ENCODE peak calls at places on chromosomes 1 and 21, in four cellular contexts. S, J, G and Y are unnamed samples.

GRCh38 chr1:16371725-16372124 is 4.7 kb downstream of the SZRD1 start:
- DNase-seq in G (no peak), S (no peak), J (no peak), Y (no peak)

GRCh38 chr21:46425566-46425965 is 33.1 kb upstream of the DIP2A start:
- DNase-seq in G (no peak), J (no peak), S (no peak), Y (no peak)

GRCh38 chr1:196651637-196652215 is at the start of gene CFH:
- DNase-seq in J (no peak), G (no peak), S (peak; percentile 21), Y (no peak)

GRCh38 chr1:67242016-67242415 is 65.7 kb upstream of the IL12RB2 start:
- DNase-seq in S (no peak), J (no peak), G (no peak), Y (no peak)

GRCh38 chr1:12232221-12232620 is 2.4 kb downstream of the VPS13D start:
- DNase-seq in G (no peak), S (no peak), J (no peak), Y (no peak)

GRCh38 chr1:227774051-227774720 is 39.0 kb downstream of the SNAP47 start:
- DNase-seq in S (no peak), G (no peak), J (no peak), Y (no peak)

GRCh38 chr1:61244114-61244513 is 161.8 kb downstream of the NFIA start:
- DNase-seq in S (no peak), J (no peak), G (no peak), Y (no peak)

GRCh38 chr1:183783896-183784637 is 20.9 kb upstream of the RGL1 start:
- DNase-seq in S (no peak), J (no peak), G (no peak), Y (no peak)

GRCh38 chr1:205186191-205186590 is 25.3 kb downstream of the DSTYK start:
- DNase-seq in G (no peak), S (no peak), J (no peak), Y (no peak)

GRCh38 chr1:39698568-39698967 is 7.3 kb upstream of the HPCAL4 start:
- DNase-seq in S (no peak), G (no peak), J (no peak), Y (no peak)

GRCh38 chr1:205536759-205537361 is 32.4 kb downstream of the CDK18 start:
- DNase-seq in S (no peak), G (no peak), J (no peak), Y (no peak)

GRCh38 chr1:55635856-55636255 is 420.7 kb upstream of the USP24 start:
- DNase-seq in G (no peak), J (no peak), S (no peak), Y (no peak)

GRCh38 chr1:55632906-55633305 is 417.7 kb upstream of the USP24 start:
- DNase-seq in S (no peak), G (no peak), J (no peak), Y (no peak)

GRCh38 chr1:55634516-55634915 is 419.4 kb upstream of the USP24 start:
- DNase-seq in J (no peak), G (no peak), S (no peak), Y (no peak)

GRCh38 chr1:55631508-55631907 is 416.3 kb upstream of the USP24 start:
- DNase-seq in G (no peak), J (no peak), S (no peak), Y (no peak)

DNA sequence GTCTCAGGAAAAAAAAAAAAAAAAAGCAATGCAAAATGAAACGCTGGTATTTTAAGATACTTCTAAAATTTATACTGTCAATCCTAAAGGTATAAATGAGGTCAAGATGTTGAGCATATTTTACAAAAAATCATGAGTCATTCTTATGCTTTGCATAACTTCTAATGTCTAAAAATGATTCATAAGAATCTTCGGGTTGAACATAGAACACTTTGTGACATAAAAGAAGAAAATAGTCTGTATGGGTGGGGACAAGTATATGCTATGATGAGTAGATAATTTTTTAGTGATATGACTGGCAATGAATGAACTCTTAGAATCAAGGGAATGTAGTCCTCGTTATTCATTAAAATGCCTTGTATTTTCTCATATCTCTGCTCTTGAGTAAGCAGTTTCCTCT is 416.9 kb upstream of the USP24 start:
- DNase-seq in G (no peak), J (no peak), S (no peak), Y (no peak)
- TF ChIP-seq TAF1 in G (no peak), J (no peak), S (no peak), Y (no peak)

GRCh38 chr1:163777205-163777604 is 455.5 kb downstream of the NUF2 start:
- DNase-seq in S (no peak), J (no peak), G (no peak), Y (no peak)
- TF ChIP-seq TAF1 in S (no peak), J (no peak), G (no peak), Y (no peak)

GRCh38 chr1:35885961-35886558 is 3.1 kb downstream of the AGO1 start:
- DNase-seq in J (no peak), S (peak; percentile 75), G (no peak), Y (no peak)
- TF ChIP-seq TAF1 in J (no peak), S (no peak), G (no peak), Y (no peak)

GRCh38 chr1:32066489-32066873 is 6.3 kb upstream of the TMEM39B start:
- DNase-seq in G (no peak), J (no peak), S (peak; percentile 58), Y (no peak)
- TF ChIP-seq TAF1 in G (no peak), J (no peak), S (no peak), Y (no peak)

GRCh38 chr1:6795661-6796060 is 10.4 kb downstream of the CAMTA1 start:
- DNase-seq in S (no peak), G (no peak), J (no peak), Y (no peak)
- TF ChIP-seq TAF1 in S (no peak), G (no peak), J (no peak), Y (no peak)

DNA sequence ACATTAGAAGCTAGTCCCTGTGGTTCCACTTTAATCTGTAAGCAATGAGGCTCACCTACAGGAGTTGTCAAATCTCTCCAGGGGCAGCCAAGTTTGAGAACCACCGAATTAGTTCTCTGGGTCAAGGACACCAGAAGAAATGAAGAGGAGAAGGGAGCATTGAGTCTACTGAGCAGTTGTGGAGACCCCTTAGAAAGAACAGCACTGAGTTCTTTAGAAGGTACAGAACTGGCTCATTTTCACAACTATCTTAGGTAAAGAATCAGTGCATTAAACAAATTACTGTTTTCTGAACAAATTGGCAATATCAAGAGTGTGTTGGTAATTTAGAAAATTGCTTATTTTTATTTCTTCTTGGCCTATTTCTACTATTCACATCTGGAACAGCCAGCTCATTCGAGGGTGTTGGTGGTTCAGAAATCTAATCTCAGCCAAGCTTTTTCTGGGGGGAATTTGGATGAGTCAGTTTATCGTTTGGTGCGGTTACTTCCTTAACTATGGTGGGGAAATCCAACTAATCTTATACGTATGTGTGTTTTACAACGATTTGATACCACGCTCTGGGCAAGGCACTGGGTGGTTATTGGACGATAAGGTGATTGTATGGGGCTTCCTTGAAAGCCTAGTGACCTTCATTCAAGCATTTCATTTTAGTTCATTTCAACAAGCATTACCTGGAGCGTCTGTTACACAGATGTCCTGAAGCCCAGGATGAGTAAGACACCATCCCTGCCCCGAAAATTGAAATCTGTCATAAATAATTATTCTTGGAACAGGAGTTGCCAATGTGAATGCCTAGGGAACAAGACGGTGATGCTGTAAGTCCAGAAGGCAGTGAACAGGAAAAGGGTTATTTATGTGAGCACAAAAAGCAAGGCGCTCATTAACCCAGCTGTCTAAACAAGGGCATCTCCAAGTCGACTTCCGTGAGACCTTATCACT is 52.0 kb upstream of the TMPRSS2 start:
- DNase-seq in S (no peak), G (no peak), J (no peak), Y (no peak)
- TF ChIP-seq TAF1 in S (no peak), G (no peak), J (no peak), Y (no peak)

GRCh38 chr1:246214708-246215504 is 292.2 kb downstream of the SMYD3 start:
- DNase-seq in J (no peak), S (peak; percentile 84), G (no peak), Y (peak; percentile 44)
- TF ChIP-seq TAF1 in J (no peak), S (peak; percentile 45), G (no peak), Y (no peak)

GRCh38 chr1:41539416-41539800 is 54.9 kb upstream of the EDN2 start:
- DNase-seq in J (no peak), S (no peak), G (no peak), Y (no peak)
- TF ChIP-seq TAF1 in J (no peak), S (no peak), G (no peak), Y (no peak)

DNA sequence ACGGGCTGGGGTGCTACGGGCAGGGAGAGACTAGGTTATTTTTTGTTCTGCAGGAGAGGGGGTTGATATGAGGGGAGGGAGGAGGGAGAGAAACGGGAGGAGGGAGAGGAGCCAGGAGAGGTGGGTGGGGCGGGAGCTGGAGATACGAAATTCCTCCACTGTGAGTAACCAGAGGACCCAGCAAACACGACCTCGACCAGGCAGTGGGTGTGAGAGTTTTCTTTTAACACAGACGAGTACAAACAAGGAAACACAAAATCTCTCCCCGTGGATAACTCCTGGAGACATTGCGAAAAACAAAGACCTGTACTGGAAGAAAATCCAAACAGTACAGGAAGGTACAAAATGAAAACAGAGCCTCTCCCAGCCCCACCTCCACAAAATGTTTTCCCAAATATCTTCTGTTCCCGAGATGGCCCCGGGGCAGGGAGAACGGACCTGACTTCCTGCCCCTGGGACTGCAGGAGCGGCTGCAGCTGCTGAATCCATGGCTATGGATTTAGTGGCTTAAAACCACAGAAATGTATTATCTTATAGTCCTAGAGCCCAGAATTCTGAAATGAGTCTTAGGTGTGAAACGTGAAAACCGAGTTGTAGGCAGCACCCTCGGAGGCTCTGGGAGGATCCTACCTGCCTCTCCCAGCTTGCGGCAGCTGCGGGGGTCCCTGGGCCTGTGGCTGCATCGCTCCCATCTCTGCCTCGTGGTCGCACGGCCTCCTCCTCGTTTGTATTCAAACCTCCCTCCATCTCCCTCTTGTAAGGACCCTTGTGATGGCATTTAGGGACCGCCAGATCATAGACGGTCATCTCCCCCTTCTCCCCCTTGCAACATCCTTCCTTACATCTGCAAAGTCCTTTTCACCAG is 82.2 kb downstream of the RIPK4 start:
- DNase-seq in S (no peak), G (peak; percentile 24), J (no peak), Y (no peak)
- TF ChIP-seq TAF1 in S (no peak), G (no peak), J (no peak), Y (no peak)